ENCODE peak calls at places on chromosome 13, in nine cellular contexts. H is COR-L47; E is fibroblast of mammary gland; X is midbrain; Y is tibial nerve; I is effector memory CD8-positive, alpha-beta T cell; D is PC-9; U is stimulated activated naive CD8-positive, alpha-beta T cell treated with anti-CD3 and anti-CD28 coated beads, Interleukin-15, Interleukin-2, amounts not matched to agents 100 U/mL and 50 U/mL, for 24 hours; L is M059J. A is an unnamed sample.

GRCh38 chr13:73879346-73880020 is 254.7 kb downstream of the KLF12 start:
- DNase-seq in H (no peak), D (no peak), L (no peak), U (no peak), X (no peak), Y (no peak), I (no peak), E (no peak), A (no peak)

GRCh38 chr13:87331178-87331577 is 340.0 kb upstream of the SLITRK5 start:
- DNase-seq in D (peak), U (no peak), L (peak), X (no peak), H (no peak), I (no peak), E (no peak), Y (no peak), A (no peak)

GRCh38 chr13:99477493-99477892 is 23.8 kb upstream of the TM9SF2 start:
- DNase-seq in Y (no peak), X (no peak), I (no peak), H (no peak), L (no peak), D (peak), E (no peak), U (no peak), A (no peak)

GRCh38 chr13:105139380-105140285 is 1395.8 kb downstream of the EFNB2 start:
- DNase-seq in L (peak), X (peak), E (peak), H (peak), D (peak), Y (peak), I (peak), U (peak), A (peak)

GRCh38 chr13:87999791-88000190 is 328.6 kb downstream of the SLITRK5 start:
- DNase-seq in U (no peak), H (no peak), X (no peak), Y (no peak), L (no peak), I (no peak), E (peak), D (no peak), A (no peak)

GRCh38 chr13:38979891-38980627 is 10.6 kb downstream of the STOML3 start:
- DNase-seq in D (no peak), Y (peak), X (no peak), I (no peak), U (no peak), H (peak), E (peak), L (no peak), A (no peak)

GRCh38 chr13:114128624-114129522 is 3.5 kb downstream of the RASA3 start:
- DNase-seq in H (no peak), L (peak), U (peak), D (no peak), I (peak), Y (peak), X (peak), E (peak), A (peak)

GRCh38 chr13:51892657-51893056 is 30.9 kb downstream of the CCDC70 start:
- DNase-seq in I (no peak), X (no peak), D (no peak), U (no peak), E (no peak), L (no peak), Y (no peak), H (no peak), A (no peak)

GRCh38 chr13:45356966-45357689 is 16.1 kb upstream of the TPT1 start:
- DNase-seq in E (no peak), L (no peak), Y (no peak), H (no peak), I (no peak), U (no peak), D (no peak), X (no peak), A (no peak)

GRCh38 chr13:37636701-37637100 is 38.1 kb upstream of the POSTN start:
- DNase-seq in Y (no peak), U (no peak), I (no peak), L (no peak), D (no peak), E (no peak), H (no peak), X (no peak), A (no peak)

GRCh38 chr13:40170091-40170490 is 496.4 kb downstream of the FOXO1 start:
- DNase-seq in L (peak), U (no peak), I (no peak), E (peak), H (no peak), D (no peak), X (no peak), Y (no peak), A (no peak)

GRCh38 chr13:73861136-73861535 is 273.1 kb downstream of the KLF12 start:
- DNase-seq in Y (no peak), D (no peak), E (no peak), X (no peak), U (no peak), L (no peak), I (no peak), H (no peak), A (no peak)

GRCh38 chr13:24341439-24341838 is 32.1 kb downstream of the C1QTNF9 start:
- DNase-seq in X (no peak), U (no peak), H (no peak), L (peak), I (no peak), D (no peak), E (peak), Y (no peak), A (no peak)

GRCh38 chr13:33349314-33349995 is 63.9 kb upstream of the STARD13 start:
- DNase-seq in E (peak), H (no peak), D (no peak), X (no peak), L (peak), U (no peak), I (no peak), Y (peak), A (no peak)

GRCh38 chr13:72166102-72166660 is 299.2 kb upstream of the DACH1 start:
- DNase-seq in X (no peak), H (no peak), D (no peak), U (no peak), E (no peak), L (peak), I (no peak), Y (no peak), A (no peak)

GRCh38 chr13:104011505-104012270 is 945.5 kb upstream of the SLC10A2 start:
- DNase-seq in D (no peak), L (peak), Y (no peak), H (no peak), I (no peak), X (no peak), U (no peak), E (no peak), A (no peak)

A was measured in DND-41.